ENCODE peak calls at places on chromosomes 4 and X, in seven cellular contexts. L is prostate gland, W is OCI-LY7, O is GM23338, N is BE2C, K is A549, R is body of pancreas. D is an unnamed sample.

GRCh38 chr4:7068279-7068842 is 497 bp upstream of the GRPEL1 start:
- DNase-seq in L (no peak), R (no peak), O (no peak), N (no peak), K (no peak), W (no peak), D (no peak)

GRCh38 chr4:141352775-141353544 is 132.3 kb downstream of the ZNF330 start:
- DNase-seq in R (no peak), K (no peak), W (no peak), N (no peak), L (no peak), O (peak), D (no peak)

GRCh38 chr4:77232653-77233052 is 75.6 kb downstream of the CCNG2 start:
- DNase-seq in R (no peak), N (no peak), K (no peak), W (no peak), O (no peak), L (no peak), D (no peak)

GRCh38 chr4:41155194-41155830 is 59.0 kb downstream of the APBB2 start:
- DNase-seq in N (no peak), K (no peak), L (no peak), O (no peak), W (no peak), R (no peak), D (no peak)

GRCh38 chrX:75522565-75523411 is at the start of gene ZDHHC15:
- DNase-seq in R (peak), O (peak), W (no peak), L (peak), K (no peak), N (no peak), D (peak)

GRCh38 chr4:74426101-74426500 is 18.8 kb upstream of the AREG start:
- DNase-seq in R (no peak), N (no peak), K (no peak), W (no peak), L (no peak), O (no peak), D (no peak)

GRCh38 chr4:140706276-140706625 is 49.9 kb downstream of the TBC1D9 start:
- DNase-seq in R (no peak), L (no peak), W (no peak), N (no peak), K (no peak), O (no peak), D (no peak)

GRCh38 chr4:101953949-101954348 is 163.4 kb downstream of the BANK1 start:
- DNase-seq in R (no peak), W (no peak), L (no peak), N (no peak), K (no peak), O (peak), D (peak)

GRCh38 chrX:46444011-46444410 is 101.2 kb downstream of the ZNF674 start:
- DNase-seq in L (no peak), O (no peak), R (no peak), W (no peak), K (no peak), N (no peak), D (no peak)

DNA sequence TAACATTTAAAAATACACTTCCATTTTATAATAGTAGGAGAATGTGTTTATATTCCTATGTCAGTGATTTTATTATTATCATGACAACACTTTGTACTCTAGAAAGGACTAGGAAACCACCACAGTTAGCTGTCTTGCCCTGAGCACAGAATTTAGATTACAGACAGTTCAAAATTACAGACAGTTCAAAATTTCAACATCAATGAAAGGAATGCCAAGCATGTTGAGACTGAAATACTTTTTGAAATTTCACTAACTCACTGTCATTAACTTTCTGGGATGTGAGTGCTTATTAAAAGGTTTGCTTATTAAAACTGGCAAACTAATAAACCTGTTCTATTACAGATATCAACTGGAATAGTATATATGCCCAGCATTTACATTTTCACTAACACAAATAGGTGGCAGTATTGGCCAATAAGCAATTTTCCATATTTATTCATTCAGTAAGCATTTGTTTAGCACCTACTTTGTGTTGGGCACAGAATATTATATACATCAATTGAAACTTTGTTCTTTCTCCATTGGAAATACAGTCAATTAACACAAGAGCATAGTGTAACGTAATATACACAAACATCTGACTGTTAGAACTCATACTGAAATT is 179.4 kb downstream of the FBXW7 start:
- DNase-seq in W (no peak), N (no peak), R (no peak), L (no peak), O (no peak), K (no peak), D (no peak)
- TF ChIP-seq CTCF in W (peak), N (peak), R (peak), L (no peak), O (no peak), K (peak), D (no peak)

DNA sequence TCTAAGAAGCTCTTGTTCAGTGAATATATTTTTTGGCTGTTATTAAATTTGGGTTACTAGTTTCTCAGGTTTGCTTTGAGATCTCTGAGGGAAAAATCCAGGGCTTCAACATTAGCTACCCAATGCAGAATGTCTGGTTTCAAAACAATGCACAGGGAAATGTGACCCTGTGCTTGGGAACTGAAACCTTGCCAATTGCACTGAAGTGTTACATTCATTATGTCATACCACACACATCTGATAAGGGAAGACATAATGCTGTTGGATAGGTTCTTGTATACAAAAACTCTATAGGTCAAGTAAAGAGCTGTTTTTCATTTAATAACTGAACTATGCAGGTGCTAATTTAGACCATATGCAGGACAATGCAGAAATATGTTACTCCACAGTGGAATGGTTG is 345.3 kb upstream of the BMP3 start:
- DNase-seq in O (no peak), R (no peak), N (no peak), K (no peak), W (peak), L (no peak), D (no peak)
- TF ChIP-seq CTCF in O (no peak), R (no peak), N (no peak), K (no peak), W (no peak), L (no peak), D (no peak)

DNA sequence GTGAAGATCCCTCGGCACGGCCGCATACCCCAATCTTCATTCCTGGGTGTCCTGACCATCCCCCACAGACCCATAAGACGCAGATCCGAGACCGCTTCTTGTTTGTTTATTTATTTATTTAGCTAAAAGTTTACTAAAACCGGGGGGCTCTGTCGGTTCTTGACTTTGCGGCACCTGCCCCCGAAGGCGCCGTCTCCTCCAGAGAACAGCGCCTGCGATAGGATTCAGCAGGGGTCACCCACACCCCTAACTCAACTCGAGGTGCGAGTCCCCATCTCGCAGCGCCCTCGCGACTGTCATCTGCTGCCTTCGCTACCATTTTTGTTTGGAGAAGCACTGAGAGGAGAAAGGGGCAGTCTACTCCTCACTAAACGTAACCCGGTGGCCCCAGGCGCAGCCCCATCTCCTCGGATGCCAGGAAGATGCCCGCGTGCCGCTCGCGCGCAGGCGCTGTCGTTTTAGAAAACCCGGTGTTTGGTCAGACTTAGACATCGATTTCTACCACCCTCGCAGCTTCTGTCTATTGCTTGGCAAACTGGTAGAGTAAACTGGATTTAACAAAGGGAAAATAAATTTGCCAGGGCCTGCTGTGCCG is 18.9 kb upstream of the GPR101 start:
- DNase-seq in K (peak), W (no peak), O (peak), R (no peak), N (no peak), L (no peak), D (peak)
- TF ChIP-seq CTCF in K (no peak), W (peak), O (no peak), R (no peak), N (no peak), L (no peak), D (no peak)

DNA sequence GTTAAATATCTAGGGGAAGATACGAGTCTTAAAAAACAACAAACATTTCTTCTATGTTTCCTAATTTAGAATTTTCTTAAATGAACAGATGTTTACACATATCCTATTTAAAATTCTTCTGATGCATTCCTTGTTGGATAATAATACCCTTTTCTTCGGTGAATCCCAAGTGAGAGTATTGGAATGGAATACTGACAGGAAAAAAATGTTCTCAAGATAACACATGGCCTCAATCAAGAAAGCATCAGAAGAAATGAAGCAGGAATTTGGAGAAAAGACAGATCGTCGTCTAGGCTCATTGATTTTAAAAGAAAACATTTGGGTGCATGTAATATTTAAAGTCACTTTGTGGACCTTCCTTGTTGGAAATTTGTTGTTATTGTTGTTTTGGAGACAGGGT is 196.9 kb upstream of the ANK2 start:
- DNase-seq in N (no peak), W (no peak), L (no peak), R (no peak), K (no peak), O (no peak), D (no peak)
- TF ChIP-seq CTCF in N (no peak), W (no peak), L (no peak), R (no peak), K (no peak), O (no peak), D (no peak)

DNA sequence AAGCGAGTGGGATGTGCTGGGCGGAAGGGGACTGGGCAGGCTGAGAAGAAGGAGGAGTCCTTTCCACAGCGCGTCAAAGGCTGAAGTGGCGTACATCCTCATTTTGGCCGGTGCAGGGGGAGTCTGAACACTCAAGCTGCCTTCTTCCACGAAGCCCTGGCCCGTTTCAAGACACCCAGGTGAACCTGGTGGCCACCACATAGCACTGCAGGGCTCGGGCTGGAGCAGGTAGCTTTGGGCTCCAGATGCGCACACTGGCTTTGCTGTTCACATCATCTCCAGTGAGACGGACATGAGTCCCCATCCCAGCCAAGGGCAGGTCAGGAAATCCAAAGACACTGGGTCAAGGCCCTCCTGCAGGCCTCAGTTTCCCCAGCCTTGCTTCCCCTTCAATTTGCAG is 30.3 kb downstream of the CCNQ start:
- DNase-seq in K (peak), N (no peak), L (no peak), W (no peak), O (peak), R (no peak), D (no peak)
- TF ChIP-seq CTCF in K (no peak), N (peak), L (no peak), W (no peak), O (no peak), R (no peak), D (no peak)

DNA sequence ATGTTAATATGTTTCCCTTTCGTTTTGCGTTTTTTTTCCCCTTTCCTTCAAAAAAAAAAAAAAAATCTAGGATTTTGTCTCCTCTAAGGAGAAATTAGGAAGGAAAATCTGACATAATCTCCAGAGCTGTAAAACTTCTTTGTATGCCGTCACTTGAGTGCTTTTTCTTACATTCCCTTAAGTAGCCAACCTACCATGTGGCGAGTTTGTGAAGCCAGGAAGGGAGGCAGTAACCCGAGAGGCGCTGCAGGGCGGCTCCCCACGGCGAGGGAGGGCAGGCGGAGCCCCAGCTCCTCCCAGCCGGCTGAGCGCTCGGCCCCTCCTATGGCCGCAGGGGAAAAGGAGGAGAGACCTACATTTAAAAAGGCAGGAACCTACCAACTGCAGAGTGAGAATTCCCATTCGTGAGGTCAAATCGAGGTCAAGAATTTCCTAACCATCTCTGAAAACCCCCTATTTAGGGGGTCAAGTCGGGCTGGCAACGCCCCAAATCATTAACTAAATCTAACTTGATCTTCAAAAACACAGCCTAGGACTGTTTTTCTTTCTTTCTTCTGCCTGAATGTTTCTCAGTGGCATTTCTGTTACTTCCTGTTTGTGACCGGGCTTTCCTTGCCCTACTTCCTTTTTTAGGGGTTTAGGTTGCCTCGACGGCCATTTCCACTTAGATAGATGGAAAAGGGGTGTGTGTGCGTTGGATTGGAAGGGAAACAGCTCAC is 345.1 kb upstream of the KLF3 start:
- DNase-seq in O (peak), K (peak), W (peak), N (peak), L (peak), R (peak), D (peak)
- TF ChIP-seq CTCF in O (no peak), K (no peak), W (no peak), N (no peak), L (no peak), R (no peak), D (no peak)

GRCh38 chr4:26885912-26886274 is 25.3 kb downstream of the STIM2 start:
- DNase-seq in L (peak), K (no peak), O (peak), W (peak), N (no peak), R (no peak), D (no peak)
- TF ChIP-seq CTCF in L (no peak), K (no peak), O (no peak), W (no peak), N (no peak), R (no peak), D (no peak)

DNA sequence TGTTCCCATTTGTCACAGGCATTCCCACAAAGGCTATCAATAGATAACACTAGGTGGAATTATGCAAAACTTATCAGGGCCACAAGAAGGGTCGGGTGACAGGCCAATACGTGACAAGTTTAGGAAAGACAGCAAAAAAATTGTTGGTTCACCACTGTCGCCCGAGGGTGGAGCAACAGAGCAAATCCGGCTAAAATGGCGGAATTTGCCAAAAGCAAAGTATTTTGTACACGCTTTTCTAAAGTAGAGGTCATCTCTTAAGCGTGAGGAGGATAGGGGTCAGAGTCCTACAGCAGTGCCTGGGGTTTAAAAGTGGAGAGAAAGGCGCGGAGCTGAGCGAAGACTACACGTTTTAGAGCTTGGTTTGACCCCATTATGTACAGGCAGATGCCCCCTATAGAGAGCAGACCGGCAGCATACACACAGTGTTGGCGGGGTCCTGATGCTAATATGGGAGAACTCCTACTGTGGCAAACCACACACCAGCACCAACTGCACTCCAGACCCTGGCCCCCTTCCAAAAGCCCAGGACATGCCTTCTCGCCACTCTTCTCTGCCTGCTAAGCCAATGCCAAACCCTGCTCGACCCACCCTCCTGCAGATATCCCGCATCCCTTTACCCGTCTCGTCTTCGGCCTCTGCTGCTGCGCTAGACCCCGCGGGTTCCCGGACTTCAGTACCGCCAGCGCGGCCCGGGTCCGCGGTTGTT is 733 bp downstream of the CCNA2 start:
- DNase-seq in K (peak), N (peak), O (peak), W (peak), L (peak), R (peak), D (peak)
- TF ChIP-seq CTCF in K (no peak), N (peak), O (no peak), W (peak), L (no peak), R (no peak), D (no peak)

GRCh38 chr4:94801016-94801415 is 43.3 kb downstream of the BMPR1B start:
- DNase-seq in R (no peak), L (no peak), N (no peak), W (no peak), K (no peak), O (no peak), D (no peak)

GRCh38 chr4:94803181-94803580 is 45.4 kb downstream of the BMPR1B start:
- DNase-seq in W (no peak), L (no peak), K (no peak), O (no peak), N (no peak), R (no peak), D (no peak)

GRCh38 chr4:94802091-94802490 is 44.3 kb downstream of the BMPR1B start:
- DNase-seq in W (no peak), O (no peak), K (no peak), R (no peak), N (peak), L (no peak), D (no peak)

GRCh38 chr4:94806376-94806775 is 48.6 kb downstream of the BMPR1B start:
- DNase-seq in L (no peak), K (no peak), N (no peak), O (no peak), R (no peak), W (no peak), D (no peak)

DNA sequence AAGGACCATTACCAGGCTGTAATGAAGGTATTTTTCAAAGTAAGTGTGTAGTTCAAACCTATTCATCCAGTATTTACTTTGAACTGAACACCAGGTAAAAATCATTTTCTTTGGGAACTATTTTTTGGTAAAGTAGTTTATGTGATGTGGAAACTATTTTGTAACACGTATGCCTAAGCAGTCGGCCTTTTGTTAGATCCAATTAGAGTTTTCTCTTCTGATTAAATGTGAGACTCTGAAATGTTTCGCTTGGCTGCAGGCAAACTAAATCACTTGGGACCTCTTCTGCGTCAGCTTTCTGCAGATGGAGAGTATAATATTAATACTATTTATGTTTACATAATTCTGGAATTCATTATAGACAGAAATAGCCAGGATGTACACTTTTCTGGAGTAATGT is 46.9 kb downstream of the BMPR1B start:
- DNase-seq in L (no peak), K (no peak), W (no peak), N (no peak), O (no peak), R (no peak), D (no peak)
- TF ChIP-seq CTCF in L (no peak), K (no peak), W (no peak), N (no peak), O (no peak), R (no peak), D (no peak)

DNA sequence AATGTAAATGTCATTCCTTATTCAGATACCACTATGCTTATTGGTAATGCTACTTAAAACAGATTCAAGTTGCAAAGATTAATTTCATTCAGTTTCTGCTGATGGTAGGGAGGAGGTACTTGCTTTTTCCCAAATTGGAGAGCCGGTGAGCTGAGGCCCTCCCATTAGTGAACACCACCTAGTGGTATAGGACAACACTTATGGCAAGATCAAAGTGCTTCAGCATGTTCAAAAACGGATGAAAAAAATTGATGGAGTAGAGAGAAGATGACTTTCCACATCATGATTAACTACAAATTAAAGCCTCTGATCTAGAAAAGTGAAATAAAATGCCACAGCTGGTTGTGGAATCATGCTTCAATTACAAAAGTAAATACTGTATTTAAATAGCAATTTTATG is 112.9 kb downstream of the MBNL3 start:
- DNase-seq in R (no peak), L (no peak), O (peak), K (peak), W (peak), N (no peak), D (no peak)
- TF ChIP-seq CTCF in R (no peak), L (no peak), O (peak), K (no peak), W (peak), N (peak), D (peak)